ENCODE peak calls at places on chromosomes 7 and 10, in six cellular contexts. P is T-helper 1 cell; S is ELR; I is aorta; F is effector CD4-positive, alpha-beta T cell; A is WTC11. Z is an unnamed sample.

GRCh38 chr10:12500406-12501303 is 151.3 kb downstream of the CAMK1D start:
- DNase-seq in S (no peak), I (no peak), A (no peak), F (no peak), P (no peak), Z (no peak)

GRCh38 chr10:17703706-17704105 is 48.3 kb upstream of the TMEM236 start:
- DNase-seq in S (no peak), A (no peak), F (no peak), P (no peak), I (no peak), Z (no peak)

GRCh38 chr10:110323503-110323902 is 18.8 kb upstream of the SMNDC1 start:
- DNase-seq in A (no peak), P (no peak), I (no peak), S (peak; percentile 97), F (no peak), Z (peak; percentile 97)

GRCh38 chr10:69939481-69939880 is 113.2 kb upstream of the MACROH2A2 start:
- DNase-seq in P (no peak), S (no peak), F (no peak), I (no peak), A (no peak), Z (no peak)

GRCh38 chr10:131056781-131057180 is 254.7 kb downstream of the TCERG1L start:
- DNase-seq in A (no peak), I (no peak), F (no peak), P (no peak), S (no peak), Z (no peak)

GRCh38 chr10:103843854-103844567 is 11.4 kb downstream of the SH3PXD2A start:
- DNase-seq in F (no peak), P (no peak), S (no peak), I (peak; percentile 78), A (no peak), Z (peak; percentile 90)

GRCh38 chr7:27693794-27694193 is 31.1 kb upstream of the HIBADH start:
- DNase-seq in F (no peak), P (no peak), A (no peak), S (peak; percentile 52), I (no peak), Z (peak; percentile 3)

GRCh38 chr7:486216-486743 is 33.4 kb downstream of the PDGFA start:
- DNase-seq in P (no peak), S (no peak), A (no peak), I (peak; percentile 19), F (no peak), Z (no peak)

GRCh38 chr7:50339990-50340500 is 35.5 kb downstream of the IKZF1 start:
- DNase-seq in I (no peak), A (no peak), P (no peak), F (peak; percentile 56), S (no peak), Z (no peak)

GRCh38 chr7:101162551-101163280 is 2.7 kb downstream of the VGF start:
- DNase-seq in P (no peak), S (peak; percentile 73), F (no peak), I (no peak), A (peak; percentile 74), Z (peak; percentile 95)

GRCh38 chr7:135197906-135198655 is 13.2 kb downstream of the WDR91 start:
- DNase-seq in I (no peak), A (no peak), S (peak; percentile 72), P (no peak), F (no peak), Z (no peak)

GRCh38 chr10:79019441-79019840 is 49.3 kb upstream of the ZMIZ1 start:
- DNase-seq in P (no peak), A (no peak), S (no peak), F (no peak), I (peak; percentile 18), Z (no peak)

GRCh38 chr10:4046030-4046429 is 261.0 kb upstream of the KLF6 start:
- DNase-seq in P (no peak), S (no peak), I (no peak), F (no peak), A (no peak), Z (no peak)

GRCh38 chr7:27784399-27785053 is 44.6 kb downstream of the TAX1BP1 start:
- DNase-seq in P (peak; percentile 25), F (peak; percentile 8), I (no peak), S (peak; percentile 89), A (no peak), Z (peak; percentile 57)

GRCh38 chr10:60943372-60944158 is 420 bp downstream of the RHOBTB1 start:
- DNase-seq in A (peak; percentile 71), P (no peak), I (peak; percentile 83), S (peak; percentile 51), F (no peak), Z (peak; percentile 89)

GRCh38 chr7:120201290-120201689 is 71.7 kb upstream of the KCND2 start:
- DNase-seq in F (no peak), A (no peak), I (no peak), P (no peak), S (no peak), Z (no peak)